ENCODE peak calls at places on chromosome 2, in four cellular contexts. V, H, B and L are unnamed samples.

GRCh38 chr2:23489471-23490400 is 104.8 kb downstream of the KLHL29 start:
- DNase-seq in V (no peak), H (no peak), B (no peak), L (no peak)

GRCh38 chr2:32064021-32064678 is 794 bp downstream of the SPAST start:
- DNase-seq in B (no peak), H (no peak), V (no peak), L (peak)

GRCh38 chr2:41884718-41885117 is 163.1 kb upstream of the PKDCC start:
- DNase-seq in V (no peak), B (no peak), H (no peak), L (no peak)

GRCh38 chr2:10741139-10741538 is 19.7 kb downstream of the ATP6V1C2 start:
- DNase-seq in B (no peak), H (no peak), V (no peak), L (no peak)

GRCh38 chr2:156455366-156455975 is 19.3 kb downstream of the GPD2 start:
- DNase-seq in V (no peak), H (no peak), B (no peak), L (no peak)

GRCh38 chr2:20619624-20620024 is 31.3 kb downstream of the HS1BP3 start:
- DNase-seq in B (no peak), H (no peak), V (no peak), L (peak)

GRCh38 chr2:232335859-232336215 is 42.7 kb upstream of the ALPP start:
- DNase-seq in B (no peak), V (no peak), H (no peak), L (no peak)

GRCh38 chr2:217011576-217011975 is 151.7 kb upstream of the TNP1 start:
- DNase-seq in H (no peak), V (no peak), B (no peak), L (no peak)

GRCh38 chr2:240160291-240161086 is 20.0 kb upstream of the OTOS start:
- DNase-seq in V (no peak), H (no peak), B (no peak), L (no peak)

GRCh38 chr2:74871414-74871813 is 37.5 kb downstream of the HK2 start:
- DNase-seq in V (no peak), H (no peak), B (no peak), L (no peak)

GRCh38 chr2:88159955-88160415 is 10.2 kb upstream of the THNSL2 start:
- DNase-seq in B (peak), H (no peak), V (peak), L (peak)

GRCh38 chr2:3282056-3282998 is 95.3 kb downstream of the EIPR1 start:
- DNase-seq in H (peak), V (no peak), B (no peak), L (no peak)

GRCh38 chr2:109662889-109663288 is 48.7 kb downstream of the SOWAHC start:
- DNase-seq in V (no peak), H (no peak), B (no peak), L (no peak)

GRCh38 chr2:200396726-200397348 is 90.3 kb downstream of the SPATS2L start:
- DNase-seq in V (no peak), H (no peak), B (no peak), L (no peak)

GRCh38 chr2:72889991-72890390 is 2.8 kb downstream of the SPR start:
- DNase-seq in V (no peak), B (no peak), H (no peak), L (no peak)

GRCh38 chr2:147214900-147215299 is 629.9 kb upstream of the ACVR2A start:
- DNase-seq in B (no peak), V (no peak), H (no peak), L (no peak)